ENCODE peak calls at places on chromosomes 12 and 14, in six cellular contexts. U, Q, R, J, N and M are unnamed samples.

GRCh38 chr12:6928703-6929407 is 1.1 kb downstream of the ATN1 start:
- DNase-seq in U (no peak), Q (no peak), R (no peak), J (no peak), N (no peak), M (no peak)

GRCh38 chr12:106214576-106214975 is 33.2 kb downstream of the CKAP4 start:
- DNase-seq in U (no peak), Q (no peak), R (no peak), J (no peak), N (no peak), M (no peak)

GRCh38 chr14:71362282-71362681 is 455.0 kb downstream of the PCNX1 start:
- DNase-seq in U (no peak), Q (no peak), R (no peak), J (no peak), N (no peak), M (no peak)

GRCh38 chr12:52383331-52383730 is 2.1 kb downstream of the KRT84 start:
- DNase-seq in U (no peak), Q (no peak), R (no peak), J (no peak), N (no peak), M (no peak)

GRCh38 chr14:103519837-103520212 is 2.8 kb downstream of the CKB start:
- DNase-seq in U (no peak), Q (no peak), R (peak), J (no peak), N (no peak), M (no peak)

GRCh38 chr12:65155784-65156183 is 13.6 kb upstream of the LEMD3 start:
- DNase-seq in U (peak), Q (no peak), R (no peak), J (no peak), N (no peak), M (no peak)

GRCh38 chr12:124191024-124191359 is 103.9 kb upstream of the RFLNA start:
- DNase-seq in U (no peak), Q (peak), R (no peak), J (peak), N (no peak), M (no peak)

GRCh38 chr14:31990959-31991541 is 86.1 kb upstream of the ARHGAP5 start:
- DNase-seq in U (no peak), Q (no peak), R (no peak), J (no peak), N (peak), M (no peak)